ENCODE peak calls at places on chromosome 20, in eight cellular contexts. W, U, S, I, E, K, H and Z are unnamed samples.

GRCh38 chr20:2293486-2293885 is 2.3 kb upstream of the TGM3 start:
- DNase-seq in W (no peak), K (no peak), H (no peak), I (no peak), S (no peak), U (no peak), E (no peak), Z (no peak)

GRCh38 chr20:6058684-6059295 is 4.9 kb upstream of the LRRN4 start:
- DNase-seq in W (no peak), E (peak; percentile 38), I (no peak), H (no peak), K (no peak), U (peak; percentile 69), S (no peak), Z (no peak)

GRCh38 chr20:1105599-1106194 is 12.7 kb upstream of the PSMF1 start:
- DNase-seq in E (no peak), K (no peak), S (no peak), I (no peak), W (no peak), H (no peak), U (no peak), Z (no peak)

GRCh38 chr20:43840382-43841070 is 74.1 kb upstream of the TOX2 start:
- DNase-seq in U (peak; percentile 42), S (no peak), E (no peak), I (no peak), K (peak; percentile 7), H (no peak), W (no peak), Z (no peak)

GRCh38 chr20:46222521-46223007 is 85.7 kb downstream of the CDH22 start:
- DNase-seq in U (peak; percentile 21), I (no peak), S (no peak), W (no peak), H (peak; percentile 46), E (peak; percentile 75), K (peak; percentile 65), Z (no peak)

GRCh38 chr20:54488442-54488841 is 13.0 kb downstream of the DOK5 start:
- DNase-seq in K (no peak), W (no peak), H (no peak), S (no peak), U (no peak), E (no peak), I (no peak), Z (no peak)

GRCh38 chr20:42524058-42524457 is 665.6 kb downstream of the PTPRT start:
- DNase-seq in H (no peak), S (no peak), W (no peak), K (no peak), I (no peak), E (no peak), U (no peak), Z (no peak)

GRCh38 chr20:46722450-46722849 is 13.0 kb downstream of the SLC2A10 start:
- DNase-seq in U (no peak), K (no peak), E (no peak), W (no peak), H (no peak), I (no peak), S (no peak), Z (no peak)

GRCh38 chr20:17530716-17531536 is at the start of gene BFSP1:
- DNase-seq in E (peak; percentile 68), H (peak; percentile 22), U (peak; percentile 80), W (no peak), S (peak; percentile 82), I (no peak), K (no peak), Z (no peak)

GRCh38 chr20:588932-589672 is 21.0 kb downstream of the TCF15 start:
- DNase-seq in E (no peak), K (no peak), S (no peak), U (no peak), W (no peak), H (no peak), I (no peak), Z (no peak)

GRCh38 chr20:8932192-8933150 is 136.4 kb upstream of the PLCB4 start:
- DNase-seq in I (no peak), H (no peak), U (peak; percentile 10), S (no peak), E (no peak), K (no peak), W (no peak), Z (peak; percentile 37)

GRCh38 chr20:10832146-10832545 is 158.3 kb upstream of the JAG1 start:
- DNase-seq in W (no peak), E (no peak), I (no peak), U (no peak), H (no peak), K (no peak), S (no peak), Z (peak; percentile 36)

GRCh38 chr20:62980970-62981369 is 25.8 kb downstream of the BHLHE23 start:
- DNase-seq in S (no peak), K (no peak), H (no peak), U (peak; percentile 6), E (no peak), I (no peak), W (no peak), Z (no peak)

DNA sequence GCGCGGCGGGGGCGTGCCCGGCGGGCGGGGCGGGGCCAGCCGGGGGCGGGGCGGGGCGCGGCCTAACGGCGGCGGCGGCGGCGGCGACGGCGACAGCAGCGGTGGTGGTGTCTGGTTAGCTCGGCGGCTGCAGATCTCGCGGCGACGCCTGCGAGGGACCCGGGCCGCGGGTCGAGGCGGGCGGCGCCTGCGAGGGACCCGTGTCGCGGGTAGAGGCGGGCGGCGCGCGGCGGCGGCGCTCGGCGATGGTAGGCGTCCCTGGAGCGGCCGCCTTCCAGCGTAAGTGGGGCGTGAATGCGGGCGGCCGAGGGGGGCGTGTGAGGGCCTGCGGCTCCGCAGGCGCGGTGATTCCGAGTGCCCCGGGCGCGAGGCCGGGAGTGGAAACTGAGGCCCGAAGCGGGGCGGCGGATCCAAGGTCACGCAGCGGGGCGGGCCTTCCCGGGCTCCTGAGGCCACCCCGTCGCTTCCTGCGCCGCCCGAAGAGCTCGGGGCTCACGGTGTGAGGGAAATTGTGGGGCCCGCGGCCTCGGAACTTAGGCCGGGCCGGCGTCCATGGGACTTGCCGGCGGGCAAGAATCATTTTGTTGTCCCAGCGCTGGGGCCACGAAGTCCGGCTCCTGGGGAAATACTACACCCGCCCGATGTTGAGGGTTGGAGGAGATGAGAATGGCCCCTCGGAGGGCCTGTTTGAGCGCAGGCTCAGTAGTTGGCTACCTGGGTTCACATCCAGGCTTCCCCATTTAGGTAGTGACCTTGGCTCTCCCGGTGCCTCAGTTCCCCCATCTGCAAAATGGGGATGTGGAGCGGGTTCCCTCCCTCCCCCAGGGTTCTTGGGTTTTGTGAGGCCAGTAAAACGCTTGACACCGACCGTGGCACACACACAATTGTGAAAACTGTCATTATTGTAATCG is at the start of gene CBFA2T2:
- DNase-seq in S (peak; percentile 92), U (peak; percentile 73), I (peak; percentile 18), E (no peak), W (peak; percentile 33), H (no peak), K (peak; percentile 59), Z (no peak)
- TF ChIP-seq CTCF in S (no peak), U (no peak), I (no peak), E (no peak), W (no peak), H (no peak), K (no peak), Z (no peak)

GRCh38 chr20:31602430-31602778 is 2.7 kb upstream of the ID1 start:
- DNase-seq in S (no peak), E (no peak), W (no peak), H (no peak), K (no peak), I (no peak), U (no peak), Z (no peak)
- H3K4me3 ChIP-seq in S (no peak overlapping the region), E (no peak overlapping the region), W (no peak overlapping the region), H (no peak overlapping the region), K (no peak overlapping the region), I (no peak overlapping the region), U (no peak overlapping the region), Z (no peak overlapping the region)

GRCh38 chr20:3923818-3924217 is 34.6 kb downstream of the PANK2 start:
- DNase-seq in E (no peak), H (no peak), K (no peak), I (no peak), W (no peak), S (no peak), U (peak; percentile 51), Z (no peak)
- TF ChIP-seq CTCF in E (no peak), H (no peak), K (no peak), I (no peak), W (no peak), S (no peak), U (no peak), Z (no peak)

DNA sequence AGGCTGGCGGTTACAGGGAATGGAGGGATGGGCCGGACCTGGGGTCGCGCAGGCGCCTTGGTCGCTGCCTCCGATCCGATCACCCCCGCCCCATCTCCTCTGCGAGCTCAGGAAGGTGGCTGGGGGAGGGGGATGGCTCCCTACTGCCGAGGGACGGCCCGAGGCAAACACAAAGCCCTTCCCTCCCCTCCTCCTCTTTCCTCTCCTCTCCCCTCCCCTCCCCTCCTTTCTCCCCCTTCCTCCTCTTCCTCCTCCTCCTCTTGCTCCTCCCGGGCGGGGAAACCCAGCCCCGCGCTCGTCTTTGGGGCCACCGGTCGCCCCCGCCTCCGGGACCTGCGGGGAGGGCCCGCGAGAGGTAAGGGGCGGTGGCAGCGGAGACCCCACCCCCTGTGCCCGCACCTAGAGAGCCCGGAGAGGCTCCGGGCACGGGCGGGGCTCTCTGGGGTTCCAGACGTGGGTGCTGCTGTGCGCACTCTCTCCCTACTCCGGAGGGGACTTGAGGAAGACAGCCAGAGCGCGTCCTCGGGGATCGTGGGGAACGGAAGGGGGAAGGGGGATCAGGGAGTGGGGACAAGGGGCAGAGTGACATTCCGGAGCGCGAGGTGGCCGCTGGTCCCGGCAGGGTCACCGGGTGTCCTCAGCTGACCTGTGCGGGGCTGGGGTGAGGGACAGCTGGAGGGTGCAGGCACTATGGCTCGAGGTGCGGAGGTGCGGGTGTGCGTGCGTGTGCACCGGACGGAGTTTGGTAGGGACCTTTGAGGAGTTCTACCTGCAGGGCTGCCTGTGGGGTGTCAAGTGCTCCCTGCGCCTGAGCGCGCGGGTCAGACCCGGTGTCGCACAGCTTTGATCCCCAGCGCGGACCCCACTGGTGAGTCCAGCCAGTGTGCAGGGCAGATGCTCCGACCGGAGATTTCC is at the start of gene RIN2:
- DNase-seq in I (peak; percentile 79), H (peak; percentile 94), W (peak; percentile 71), K (peak; percentile 92), U (peak; percentile 97), E (peak; percentile 92), S (peak; percentile 98), Z (no peak)
- H3K4me3 ChIP-seq in I (peak within 1 kb of the TSS; percentile 86), H (peak within 1 kb of the TSS; percentile 73), W (peak within 1 kb of the TSS; percentile 69), K (peak within 1 kb of the TSS; percentile 61), U (peak within 1 kb of the TSS; percentile 75), E (peak within 1 kb of the TSS; percentile 76), S (peak within 1 kb of the TSS; percentile 89), Z (peak within 1 kb of the TSS; percentile 85)

GRCh38 chr20:53069121-53069520 is 97.0 kb downstream of the TSHZ2 start:
- DNase-seq in E (no peak), K (no peak), I (no peak), U (no peak), S (no peak), H (no peak), W (no peak), Z (no peak)

GRCh38 chr20:53070224-53070623 is 98.1 kb downstream of the TSHZ2 start:
- DNase-seq in S (no peak), E (no peak), K (no peak), W (no peak), U (no peak), I (no peak), H (no peak), Z (no peak)

GRCh38 chr20:53072923-53073579 is 100.9 kb downstream of the TSHZ2 start:
- DNase-seq in H (no peak), S (no peak), U (no peak), I (no peak), W (no peak), K (no peak), E (no peak), Z (no peak)

GRCh38 chr20:53071833-53072232 is 99.7 kb downstream of the TSHZ2 start:
- DNase-seq in E (no peak), W (no peak), H (no peak), K (no peak), U (no peak), S (no peak), I (no peak), Z (no peak)

GRCh38 chr20:53070714-53071392 is 98.7 kb downstream of the TSHZ2 start:
- DNase-seq in K (no peak), I (no peak), E (no peak), S (no peak), H (no peak), W (no peak), U (no peak), Z (no peak)
- TF ChIP-seq CTCF in K (no peak), I (no peak), E (no peak), S (no peak), H (no peak), W (no peak), U (no peak), Z (no peak)